ENCODE peak calls at places on chromosomes 1 and 21, in seven cellular contexts. H is iPS-NIHi11; K is HEK293T; X is M059J; N is caudate nucleus; J is SHP77; E is activated naive CD4-positive, alpha-beta T cell treated with Interleukin-2 at 50 U/mL for 16 hours. G is an unnamed sample.

GRCh38 chr1:16243936-16244649 is 7.1 kb upstream of the CPLANE2 start:
- DNase-seq in H (peak; percentile 90), K (peak; percentile 79), X (peak; percentile 84), N (peak; percentile 25), J (peak; percentile 56), E (peak; percentile 77), G (peak; percentile 70)

GRCh38 chr1:51444096-51444495 is 75.0 kb downstream of the EPS15 start:
- DNase-seq in H (no peak), K (no peak), X (no peak), N (no peak), J (no peak), E (no peak), G (no peak)

GRCh38 chr21:19781881-19782652 is 1216.1 kb upstream of the NCAM2 start:
- DNase-seq in H (peak; percentile 9), K (no peak), X (no peak), N (no peak), J (no peak), E (no peak), G (no peak)

GRCh38 chr1:50969611-50970507 is at the start of gene CDKN2C:
- DNase-seq in H (peak; percentile 41), K (peak; percentile 52), X (peak; percentile 97), N (peak; percentile 46), J (peak; percentile 84), E (peak; percentile 61), G (peak; percentile 28)

GRCh38 chr21:43603641-43604504 is 55.4 kb downstream of the HSF2BP start:
- DNase-seq in H (no peak), K (no peak), X (peak; percentile 68), N (no peak), J (no peak), E (no peak), G (no peak)

GRCh38 chr21:29867796-29868195 is 72.0 kb downstream of the GRIK1 start:
- DNase-seq in H (no peak), K (no peak), X (no peak), N (no peak), J (no peak), E (no peak), G (no peak)

GRCh38 chr1:201491896-201492511 is 14.9 kb downstream of the CSRP1 start:
- DNase-seq in H (no peak), K (no peak), X (no peak), N (no peak), J (no peak), E (no peak), G (no peak)

GRCh38 chr1:101187287-101187686 is 49.5 kb upstream of the S1PR1 start:
- DNase-seq in H (no peak), K (no peak), X (peak; percentile 25), N (no peak), J (no peak), E (no peak), G (no peak)

GRCh38 chr1:211564084-211564483 is 14.9 kb downstream of the SLC30A1 start:
- DNase-seq in H (no peak), K (no peak), X (no peak), N (no peak), J (no peak), E (no peak), G (no peak)

GRCh38 chr1:109438798-109439297 is 12.6 kb upstream of the PSMA5 start:
- DNase-seq in H (no peak), K (no peak), X (peak; percentile 93), N (no peak), J (no peak), E (no peak), G (no peak)

GRCh38 chr1:168709407-168709891 is 19.6 kb downstream of the DPT start:
- DNase-seq in H (no peak), K (no peak), X (peak; percentile 100), N (no peak), J (no peak), E (no peak), G (no peak)

GRCh38 chr1:155051777-155052398 is 772 bp downstream of the ADAM15 start:
- DNase-seq in H (no peak), K (peak; percentile 41), X (peak; percentile 61), N (no peak), J (peak; percentile 30), E (peak; percentile 55), G (peak; percentile 30)

GRCh38 chr1:98467584-98467983 is 193.9 kb upstream of the SNX7 start:
- DNase-seq in H (no peak), K (no peak), X (no peak), N (no peak), J (no peak), E (no peak), G (no peak)

GRCh38 chr1:155005076-155005971 is 2.7 kb downstream of the ZBTB7B start:
- DNase-seq in H (no peak), K (no peak), X (peak; percentile 84), N (peak; percentile 38), J (no peak), E (peak; percentile 28), G (no peak)

GRCh38 chr1:91325456-91325855 is 79.2 kb downstream of the HFM1 start:
- DNase-seq in H (no peak), K (no peak), X (no peak), N (no peak), J (no peak), E (no peak), G (no peak)

GRCh38 chr1:156060937-156061636 is at the start of gene RAB25:
- DNase-seq in H (peak; percentile 93), K (no peak), X (no peak), N (no peak), J (no peak), E (no peak), G (no peak)

GRCh38 chr1:30763654-30764248 is 6.2 kb upstream of the LAPTM5 start:
- DNase-seq in H (no peak), K (no peak), X (peak; percentile 83), N (no peak), J (peak; percentile 80), E (no peak), G (no peak)

GRCh38 chr1:54543729-54544496 is 4.1 kb upstream of the ACOT11 start:
- DNase-seq in H (peak; percentile 7), K (no peak), X (peak; percentile 47), N (no peak), J (no peak), E (no peak), G (no peak)

GRCh38 chr1:230709619-230710542 is 4.0 kb downstream of the AGT start:
- DNase-seq in H (no peak), K (no peak), X (no peak), N (no peak), J (no peak), E (no peak), G (no peak)

GRCh38 chr1:94068096-94068830 is 52.7 kb downstream of the ABCA4 start:
- DNase-seq in H (no peak), K (no peak), X (peak; percentile 97), N (no peak), J (peak; percentile 42), E (no peak), G (no peak)

GRCh38 chr21:32190491-32191144 is 88.2 kb downstream of the MIS18A start:
- DNase-seq in H (no peak), K (no peak), X (no peak), N (no peak), J (no peak), E (no peak), G (no peak)

GRCh38 chr1:236451796-236452373 is 57.8 kb downstream of the EDARADD start:
- DNase-seq in H (peak; percentile 74), K (peak; percentile 70), X (no peak), N (no peak), J (no peak), E (peak; percentile 46), G (peak; percentile 33)